ENCODE peak calls at places on chromosomes 12 and 14, in ten cellular contexts. H, I, N, Y, K, T, C, G, V and D are unnamed samples.

GRCh38 chr14:50067723-50068495 is 48.5 kb downstream of the VCPKMT start:
- DNase-seq in Y (no peak), H (peak; percentile 52), V (no peak), K (no peak), T (no peak), C (no peak), I (no peak), N (peak; percentile 73), G (peak; percentile 89), D (no peak)

GRCh38 chr12:50562485-50563433 is 58.0 kb downstream of the DIP2B start:
- DNase-seq in V (no peak), N (no peak), H (no peak), T (no peak), C (no peak), I (no peak), K (no peak), Y (no peak), G (no peak), D (no peak)

GRCh38 chr14:96212896-96213295 is 8.3 kb downstream of the BDKRB2 start:
- DNase-seq in I (no peak), K (no peak), T (no peak), G (no peak), N (no peak), C (no peak), Y (no peak), H (no peak), V (no peak), D (no peak)

GRCh38 chr12:29088611-29089219 is 60.4 kb upstream of the FAR2 start:
- DNase-seq in V (no peak), K (peak; percentile 22), G (peak; percentile 47), N (peak; percentile 19), T (no peak), I (no peak), C (no peak), Y (no peak), H (peak; percentile 17), D (peak; percentile 17)

GRCh38 chr12:94263011-94263786 is 114.8 kb downstream of the PLXNC1 start:
- DNase-seq in T (no peak), K (no peak), G (no peak), V (no peak), N (no peak), I (peak; percentile 39), C (peak; percentile 37), H (no peak), Y (no peak), D (no peak)

GRCh38 chr14:69711065-69711464 is 55.9 kb upstream of the SRSF5 start:
- DNase-seq in H (no peak), V (no peak), N (no peak), C (no peak), K (no peak), T (no peak), I (no peak), G (peak; percentile 31), Y (no peak), D (no peak)

GRCh38 chr12:77761286-77761685 is 69.4 kb upstream of the NAV3 start:
- DNase-seq in N (no peak), C (no peak), G (no peak), K (no peak), T (no peak), I (no peak), H (no peak), Y (no peak), V (no peak), D (no peak)

GRCh38 chr12:25995906-25996305 is 37.4 kb downstream of the RASSF8 start:
- DNase-seq in K (no peak), Y (no peak), T (no peak), C (no peak), N (peak; percentile 62), V (no peak), G (peak; percentile 71), H (no peak), I (no peak), D (no peak)

GRCh38 chr12:115998119-115998633 is 279.3 kb downstream of the MED13L start:
- DNase-seq in H (peak; percentile 49), C (no peak), V (peak; percentile 8), N (peak; percentile 54), K (no peak), I (no peak), T (peak; percentile 47), G (peak; percentile 61), Y (peak; percentile 35), D (peak; percentile 2)

GRCh38 chr12:114662512-114663177 is 21.3 kb downstream of the TBX3 start:
- DNase-seq in H (peak; percentile 70), Y (peak; percentile 47), K (peak; percentile 83), N (peak; percentile 92), I (peak; percentile 34), C (peak; percentile 47), G (peak; percentile 85), T (peak; percentile 86), V (peak; percentile 91), D (no peak)

GRCh38 chr12:54981796-54982195 is 2.8 kb downstream of the TESPA1 start:
- DNase-seq in K (no peak), I (no peak), G (no peak), V (no peak), Y (no peak), C (no peak), N (no peak), T (no peak), H (no peak), D (no peak)

GRCh38 chr12:91954761-91955160 is 190.9 kb downstream of the BTG1 start:
- DNase-seq in G (no peak), C (no peak), V (no peak), N (no peak), T (no peak), H (no peak), Y (no peak), I (no peak), K (no peak), D (no peak)

GRCh38 chr12:97984951-97985350 is 522.3 kb downstream of the RMST start:
- DNase-seq in H (no peak), K (no peak), G (no peak), Y (no peak), V (no peak), I (no peak), T (no peak), N (no peak), C (no peak), D (no peak)

GRCh38 chr14:24392327-24393098 is 6.3 kb upstream of the NYNRIN start:
- DNase-seq in C (no peak), H (no peak), N (peak; percentile 69), I (no peak), K (peak; percentile 27), T (no peak), Y (no peak), V (no peak), G (peak; percentile 79), D (no peak)

GRCh38 chr12:93089805-93090569 is 160.9 kb upstream of the EEA1 start:
- DNase-seq in V (peak; percentile 46), I (no peak), C (no peak), H (peak; percentile 51), Y (no peak), T (no peak), K (no peak), N (peak; percentile 92), G (peak; percentile 99), D (no peak)

GRCh38 chr14:30770376-30770775 is 104.0 kb upstream of the COCH start:
- DNase-seq in K (no peak), G (no peak), T (no peak), C (no peak), N (no peak), I (no peak), V (no peak), Y (no peak), H (no peak), D (no peak)

GRCh38 chr12:54977155-54977554 is 7.4 kb downstream of the TESPA1 start:
- DNase-seq in G (peak; percentile 67), Y (no peak), N (peak; percentile 60), I (no peak), H (peak; percentile 7), K (no peak), C (no peak), V (peak; percentile 28), T (no peak), D (no peak)

GRCh38 chr12:94704452-94704871 is 54.1 kb upstream of the TMCC3 start:
- DNase-seq in T (peak; percentile 31), G (peak; percentile 98), V (peak; percentile 32), H (peak; percentile 77), C (no peak), I (no peak), Y (no peak), K (no peak), N (peak; percentile 63), D (peak; percentile 25)

GRCh38 chr14:37114559-37114958 is 57.8 kb downstream of the SLC25A21 start:
- DNase-seq in N (no peak), G (no peak), T (no peak), C (no peak), I (no peak), Y (no peak), H (no peak), V (no peak), K (no peak), D (no peak)

GRCh38 chr12:116274552-116275375 is 2.7 kb downstream of the MED13L start:
- DNase-seq in V (no peak), G (no peak), H (no peak), T (no peak), Y (no peak), K (no peak), C (no peak), I (no peak), N (no peak), D (no peak)

GRCh38 chr12:72236071-72236705 is 36.0 kb upstream of the TRHDE start:
- DNase-seq in Y (no peak), H (peak; percentile 11), T (no peak), G (peak; percentile 58), V (no peak), K (no peak), I (no peak), C (no peak), N (peak; percentile 68), D (no peak)

GRCh38 chr12:56880416-56881035 is 53.7 kb downstream of the SDR9C7 start:
- DNase-seq in G (no peak), C (no peak), T (no peak), N (no peak), I (no peak), H (no peak), K (no peak), V (no peak), Y (no peak), D (no peak)

GRCh38 chr14:25010471-25010870 is 39.5 kb downstream of the STXBP6 start:
- DNase-seq in T (no peak), C (no peak), H (no peak), N (peak; percentile 73), V (no peak), K (no peak), G (peak; percentile 9), I (no peak), Y (no peak), D (no peak)

GRCh38 chr12:67457799-67458680 is 188.9 kb downstream of the CAND1 start:
- DNase-seq in T (no peak), V (no peak), G (no peak), H (no peak), C (no peak), N (no peak), K (no peak), Y (no peak), I (no peak), D (no peak)

GRCh38 chr12:124774462-124775167 is 89.0 kb downstream of the SCARB1 start:
- DNase-seq in T (no peak), H (peak; percentile 94), N (peak; percentile 65), G (peak; percentile 94), K (no peak), C (no peak), Y (peak; percentile 45), I (peak; percentile 31), V (peak; percentile 60), D (no peak)

GRCh38 chr12:51000245-51000644 is 25.9 kb downstream of the SLC11A2 start:
- DNase-seq in V (peak; percentile 39), H (no peak), G (peak; percentile 44), C (no peak), Y (no peak), T (no peak), K (no peak), N (peak; percentile 65), I (no peak), D (no peak)

GRCh38 chr14:79074501-79074900 is 904.3 kb downstream of the NRXN3 start:
- DNase-seq in H (no peak), C (no peak), K (no peak), T (no peak), N (no peak), I (no peak), G (no peak), V (no peak), Y (no peak), D (no peak)

GRCh38 chr12:34291001-34291400 is 268.7 kb downstream of the ALG10 start:
- DNase-seq in I (no peak), G (no peak), H (no peak), N (no peak), C (no peak), V (no peak), T (no peak), K (no peak), Y (no peak), D (no peak)